ENCODE peak calls at places on chromosomes 6 and 20, in five cellular contexts. Y is A549, Q is ovary, D is H1, W is sigmoid colon. V is an unnamed sample.

GRCh38 chr6:159068904-159069578 is 24.2 kb upstream of the TAGAP start:
- DNase-seq in Y (no peak), Q (no peak), D (peak; percentile 58), W (no peak), V (no peak)

GRCh38 chr6:26595669-26596269 is 984 bp upstream of the ABT1 start:
- DNase-seq in Y (peak; percentile 58), Q (peak; percentile 92), D (peak; percentile 96), W (peak; percentile 95), V (peak; percentile 95)

GRCh38 chr20:49171928-49172327 is 16.2 kb downstream of the STAU1 start:
- DNase-seq in Y (no peak), Q (no peak), D (no peak), W (peak; percentile 74), V (no peak)

GRCh38 chr20:56636701-56637100 is 7.6 kb downstream of the TFAP2C start:
- DNase-seq in Y (peak; percentile 18), Q (no peak), D (no peak), W (no peak), V (no peak)

GRCh38 chr6:42929928-42930360 is 664 bp downstream of the CNPY3 start:
- DNase-seq in Y (peak; percentile 15), Q (no peak), D (no peak), W (peak; percentile 68), V (no peak)

GRCh38 chr6:18741741-18742140 is 354.6 kb downstream of the RNF144B start:
- DNase-seq in Y (no peak), Q (no peak), D (no peak), W (no peak), V (no peak)

GRCh38 chr20:46594725-46595124 is 44.3 kb upstream of the OCSTAMP start:
- DNase-seq in Y (no peak), Q (no peak), D (no peak), W (no peak), V (no peak)

GRCh38 chr6:16136536-16137450 is 7.9 kb downstream of the MYLIP start:
- DNase-seq in Y (no peak), Q (no peak), D (no peak), W (no peak), V (no peak)

GRCh38 chr6:151139524-151139923 is 100.2 kb upstream of the AKAP12 start:
- DNase-seq in Y (no peak), Q (no peak), D (no peak), W (no peak), V (no peak)

GRCh38 chr20:63106108-63106764 is 99.5 kb upstream of the BHLHE23 start:
- DNase-seq in Y (no peak), Q (no peak), D (no peak), W (peak; percentile 91), V (no peak)

GRCh38 chr20:4912380-4913142 is 88.7 kb downstream of the SLC23A2 start:
- DNase-seq in Y (no peak), Q (no peak), D (no peak), W (no peak), V (no peak)

GRCh38 chr6:54717849-54718455 is 128.6 kb upstream of the FAM83B start:
- DNase-seq in Y (peak; percentile 15), Q (no peak), D (peak; percentile 79), W (no peak), V (no peak)

GRCh38 chr6:154782245-154782644 is 49.0 kb downstream of the SCAF8 start:
- DNase-seq in Y (no peak), Q (no peak), D (no peak), W (no peak), V (no peak)

GRCh38 chr6:1110164-1110563 is 201.7 kb upstream of the FOXQ1 start:
- DNase-seq in Y (no peak), Q (no peak), D (peak; percentile 3), W (no peak), V (no peak)

GRCh38 chr6:135603249-135603648 is 105.7 kb upstream of the AHI1 start:
- DNase-seq in Y (no peak), Q (no peak), D (no peak), W (no peak), V (no peak)

GRCh38 chr6:33711140-33712129 is at the start of gene UQCC2:
- DNase-seq in Y (peak; percentile 87), Q (peak; percentile 98), D (peak; percentile 96), W (peak; percentile 99), V (peak; percentile 97)
- TF ChIP-seq EP300 in Y (no peak), Q (no peak), D (no peak), W (no peak), V (no peak)

GRCh38 chr20:31706607-31707257 is 15.9 kb downstream of the BCL2L1 start:
- DNase-seq in Y (no peak), Q (no peak), D (no peak), W (no peak), V (no peak)
- H3K4me1 ChIP-seq in Y (peaks cover 95% of the 10 kb centered on the region), Q (peaks cover 4% of the 10 kb centered on the region), D (peaks cover 17% of the 10 kb centered on the region), W (no peaks in the 10 kb centered on the region), V (peaks cover 71% of the 10 kb centered on the region)

GRCh38 chr6:97557355-97557754 is 274.3 kb upstream of the MMS22L start:
- DNase-seq in Y (no peak), Q (no peak), D (no peak), W (no peak), V (no peak)
- TF ChIP-seq EP300 in Y (no peak), Q (no peak), D (no peak), W (no peak), V (no peak)

GRCh38 chr6:13421425-13422057 is 65.9 kb downstream of the GFOD1 start:
- DNase-seq in Y (no peak), Q (no peak), D (no peak), W (no peak), V (no peak)
- H3K4me1 ChIP-seq in Y (peaks cover 19% of the 10 kb centered on the region), Q (no peaks in the 10 kb centered on the region), D (peaks cover 14% of the 10 kb centered on the region), W (no peaks in the 10 kb centered on the region), V (peaks cover 15% of the 10 kb centered on the region)

V was measured in suprapubic skin.